ENCODE peak calls at places on chromosomes 2 and 18, in five cellular contexts. V is CD4-positive, alpha-beta T cell; O is cardiac fibroblast; L is right cardiac atrium; Q is KG1. U is an unnamed sample.

GRCh38 chr2:165112789-165113188 is 91.1 kb downstream of the SCN3A start:
- DNase-seq in V (no peak), O (no peak), Q (no peak), L (no peak), U (no peak)

GRCh38 chr18:1483386-1483785 is 578.7 kb downstream of the ADCYAP1 start:
- DNase-seq in O (peak), V (no peak), L (no peak), Q (no peak), U (no peak)

GRCh38 chr2:151032741-151033152 is 228.9 kb downstream of the RBM43 start:
- DNase-seq in V (no peak), L (no peak), Q (no peak), O (peak), U (peak)

GRCh38 chr2:218807626-218808025 is 24.0 kb downstream of the PRKAG3 start:
- DNase-seq in O (no peak), V (no peak), L (no peak), Q (no peak), U (no peak)

GRCh38 chr2:189412330-189412953 is 28.8 kb upstream of the WDR75 start:
- DNase-seq in V (peak), Q (no peak), L (no peak), O (peak), U (peak)

GRCh38 chr2:48131503-48132293 is 225.4 kb upstream of the FBXO11 start:
- DNase-seq in L (no peak), V (no peak), Q (no peak), O (peak), U (no peak)

GRCh38 chr2:100425573-100426383 is 8.3 kb upstream of the CHST10 start:
- DNase-seq in L (no peak), O (no peak), V (no peak), Q (no peak), U (no peak)

GRCh38 chr2:205058409-205058808 is 513.1 kb downstream of the PARD3B start:
- DNase-seq in L (no peak), V (no peak), O (peak), Q (no peak), U (no peak)

GRCh38 chr2:230423851-230424458 is 8.0 kb downstream of the SP100 start:
- DNase-seq in O (peak), V (no peak), Q (no peak), L (no peak), U (no peak)

GRCh38 chr2:149065236-149065635 is 26.7 kb downstream of the LYPD6B start:
- DNase-seq in O (no peak), V (no peak), L (no peak), Q (no peak), U (no peak)

GRCh38 chr2:13000644-13001375 is 284.1 kb downstream of the TRIB2 start:
- DNase-seq in V (no peak), L (no peak), O (peak), Q (no peak), U (no peak)

GRCh38 chr2:21757805-21758204 is 634.0 kb downstream of the TDRD15 start:
- DNase-seq in Q (no peak), L (peak), V (no peak), O (no peak), U (no peak)

GRCh38 chr2:46683541-46683940 is 204.2 kb downstream of the TMEM247 start:
- DNase-seq in Q (no peak), L (no peak), V (no peak), O (no peak), U (no peak)

GRCh38 chr2:138180691-138181386 is 216.6 kb downstream of the HNMT start:
- DNase-seq in V (no peak), L (no peak), Q (no peak), O (peak), U (no peak)

GRCh38 chr18:36672437-36673344 is 156.1 kb downstream of the TPGS2 start:
- DNase-seq in O (peak), Q (peak), V (no peak), L (peak), U (no peak)

GRCh38 chr18:21051615-21052014 is 60.0 kb downstream of the ROCK1 start:
- DNase-seq in V (no peak), L (no peak), Q (no peak), O (peak), U (no peak)

GRCh38 chr2:1884933-1885580 is 140.7 kb upstream of the PXDN start:
- DNase-seq in Q (no peak), V (no peak), O (peak), L (no peak), U (peak)

GRCh38 chr2:239464166-239465016 is 63.6 kb upstream of the HDAC4 start:
- DNase-seq in O (no peak), L (peak), V (no peak), Q (no peak), U (no peak)

U was measured in SW480.